ENCODE peak calls at places on chromosome 9, in nine cellular contexts. R, J, N, V, L, X, G, C and U are unnamed samples.

GRCh38 chr9:22064957-22065356 is 55.9 kb upstream of the CDKN2B start:
- DNase-seq in L (no peak), R (no peak), N (no peak), G (no peak), C (no peak), J (no peak), X (no peak), V (no peak), U (no peak)

GRCh38 chr9:126752881-126753670 is 51.8 kb upstream of the ZBTB43 start:
- DNase-seq in L (no peak), J (no peak), N (no peak), V (no peak), G (no peak), X (no peak), C (no peak), R (no peak), U (no peak)

GRCh38 chr9:137390553-137391410 is 32.2 kb downstream of the EXD3 start:
- DNase-seq in V (no peak), G (no peak), L (no peak), C (no peak), J (no peak), R (no peak), N (no peak), X (no peak), U (peak; percentile 37)

GRCh38 chr9:36276840-36277239 is 18.6 kb upstream of the GNE start:
- DNase-seq in G (no peak), X (no peak), R (no peak), L (peak; percentile 88), N (peak; percentile 5), V (no peak), C (no peak), J (peak; percentile 50), U (no peak)

GRCh38 chr9:127004946-127005769 is 90.6 kb downstream of the RALGPS1 start:
- DNase-seq in J (peak; percentile 41), C (peak; percentile 98), N (no peak), G (peak; percentile 80), L (peak; percentile 67), R (no peak), V (peak; percentile 76), X (no peak), U (no peak)

GRCh38 chr9:99272866-99273265 is 50.8 kb downstream of the SEC61B start:
- DNase-seq in X (no peak), C (no peak), G (no peak), L (no peak), R (no peak), N (no peak), V (no peak), J (no peak), U (no peak)

GRCh38 chr9:18906656-18907395 is 126.2 kb downstream of the SAXO1 start:
- DNase-seq in N (no peak), V (no peak), C (no peak), L (peak; percentile 52), R (no peak), J (no peak), G (no peak), X (peak; percentile 40), U (no peak)

GRCh38 chr9:71765693-71766092 is 2.6 kb downstream of the CEMIP2 start:
- DNase-seq in J (no peak), R (no peak), X (no peak), C (no peak), L (peak; percentile 71), G (no peak), V (no peak), N (no peak), U (no peak)

GRCh38 chr9:103899836-103900235 is 194.3 kb upstream of the SMC2 start:
- DNase-seq in X (no peak), J (no peak), V (no peak), L (no peak), R (no peak), G (no peak), C (no peak), N (no peak), U (no peak)

DNA sequence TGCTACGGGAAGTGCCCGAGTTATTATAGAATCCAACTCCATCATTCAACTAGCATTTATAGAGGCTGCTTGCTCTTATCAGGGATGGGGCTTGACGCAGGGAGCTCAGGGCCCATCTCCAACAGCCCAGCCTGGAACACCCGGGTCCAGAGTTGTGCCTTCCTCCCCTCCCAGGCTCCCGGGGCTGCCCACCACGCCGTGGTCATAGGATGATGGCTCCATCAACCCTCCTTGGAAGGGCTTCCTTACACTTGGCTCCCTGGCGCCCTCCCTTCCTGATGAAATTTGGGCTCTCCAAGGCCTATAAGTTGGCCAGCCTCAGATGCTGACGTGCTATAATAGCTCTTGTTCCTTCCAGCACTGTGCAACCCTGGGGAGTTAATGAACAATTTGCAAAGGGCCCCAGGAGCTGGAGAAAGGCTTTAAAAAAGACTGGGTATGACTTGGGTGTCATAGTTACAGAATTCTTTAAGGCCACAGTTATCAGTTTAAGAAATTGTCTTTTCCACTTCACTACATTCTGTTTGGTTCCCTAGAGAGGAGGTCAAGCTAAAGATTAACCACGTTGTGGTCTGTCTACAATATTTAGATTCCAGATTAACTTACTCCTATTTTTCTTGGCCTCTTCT is 42.5 kb upstream of the GADD45G start:
- DNase-seq in C (no peak), N (no peak), V (no peak), R (no peak), G (no peak), X (no peak), J (no peak), L (peak; percentile 6), U (no peak)
- H3K4me3 ChIP-seq in C (no peak overlapping the region), N (no peak overlapping the region), V (no peak overlapping the region), R (no peak overlapping the region), G (no peak overlapping the region), X (no peak overlapping the region), J (no peak overlapping the region), L (no peak overlapping the region), U (no peak overlapping the region)

GRCh38 chr9:116544896-116545295 is 142.2 kb upstream of the TRIM32 start:
- DNase-seq in N (no peak), R (no peak), X (no peak), V (no peak), G (no peak), C (no peak), J (no peak), L (no peak), U (no peak)
- H3K27me3 ChIP-seq in N (no peaks in the 10 kb centered on the region), R (no peaks in the 10 kb centered on the region), X (no peaks in the 10 kb centered on the region), V (no peaks in the 10 kb centered on the region), G (no peaks in the 10 kb centered on the region), C (no peaks in the 10 kb centered on the region), J (no peaks in the 10 kb centered on the region), L (no peaks in the 10 kb centered on the region), U (no peaks in the 10 kb centered on the region)

DNA sequence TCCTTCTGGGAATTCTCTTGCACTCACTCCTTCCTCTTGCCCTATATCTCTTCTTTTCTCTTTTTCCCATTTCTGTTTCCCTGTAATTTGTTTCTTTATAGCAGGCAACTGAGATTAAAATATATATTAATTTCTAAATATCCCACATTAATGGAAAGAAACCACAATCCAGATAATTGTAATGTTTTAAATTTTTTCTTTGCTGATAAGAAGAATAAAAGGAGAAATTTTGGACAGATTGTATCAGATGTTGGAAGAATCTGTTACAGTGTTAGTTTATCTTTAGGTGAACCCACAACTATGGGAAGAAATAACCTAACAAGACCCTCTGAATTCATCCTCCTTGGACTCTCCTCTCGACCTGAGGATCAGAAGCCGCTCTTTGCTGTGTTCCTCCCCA is at the start of gene OR1L1:
- DNase-seq in V (no peak), X (no peak), C (no peak), R (no peak), G (no peak), N (no peak), J (no peak), L (no peak), U (no peak)
- H3K9me3 ChIP-seq in V (no peaks in the 10 kb centered on the region), X (no peaks in the 10 kb centered on the region), C (no peaks in the 10 kb centered on the region), R (no peaks in the 10 kb centered on the region), G (no peaks in the 10 kb centered on the region), N (peaks cover 4% of the 10 kb centered on the region), J (no peaks in the 10 kb centered on the region), L (no peaks in the 10 kb centered on the region), U (no peaks in the 10 kb centered on the region)

GRCh38 chr9:129457325-129457779 is 163.5 kb downstream of the C9orf50 start:
- DNase-seq in N (no peak), V (no peak), L (no peak), X (no peak), J (no peak), G (no peak), R (no peak), C (no peak), U (no peak)

GRCh38 chr9:129458155-129458661 is 162.7 kb downstream of the C9orf50 start:
- DNase-seq in N (no peak), G (peak; percentile 47), R (peak; percentile 61), L (no peak), X (no peak), J (no peak), V (peak; percentile 90), C (peak; percentile 24), U (peak; percentile 40)

GRCh38 chr9:129458663-129459549 is 162.0 kb downstream of the C9orf50 start:
- DNase-seq in V (peak; percentile 86), G (no peak), R (peak; percentile 71), L (no peak), C (no peak), X (peak; percentile 89), N (no peak), J (peak; percentile 33), U (no peak)

GRCh38 chr9:129460323-129461261 is 160.3 kb downstream of the C9orf50 start:
- DNase-seq in N (peak; percentile 98), V (peak; percentile 99), J (peak; percentile 94), L (peak; percentile 97), C (peak; percentile 59), R (peak; percentile 95), G (peak; percentile 77), X (peak; percentile 98), U (peak; percentile 98)

GRCh38 chr9:129459550-129460322 is 161.2 kb downstream of the C9orf50 start:
- DNase-seq in G (no peak), R (no peak), C (no peak), L (no peak), X (no peak), J (no peak), V (no peak), N (no peak), U (no peak)
- H3K4me3 ChIP-seq in G (peak overlapping the region; percentile 20), R (peak overlapping the region; percentile 11), C (no peak overlapping the region), L (no peak overlapping the region), X (no peak overlapping the region), J (no peak overlapping the region), V (peak overlapping the region; percentile 6), N (no peak overlapping the region), U (no peak overlapping the region)

DNA sequence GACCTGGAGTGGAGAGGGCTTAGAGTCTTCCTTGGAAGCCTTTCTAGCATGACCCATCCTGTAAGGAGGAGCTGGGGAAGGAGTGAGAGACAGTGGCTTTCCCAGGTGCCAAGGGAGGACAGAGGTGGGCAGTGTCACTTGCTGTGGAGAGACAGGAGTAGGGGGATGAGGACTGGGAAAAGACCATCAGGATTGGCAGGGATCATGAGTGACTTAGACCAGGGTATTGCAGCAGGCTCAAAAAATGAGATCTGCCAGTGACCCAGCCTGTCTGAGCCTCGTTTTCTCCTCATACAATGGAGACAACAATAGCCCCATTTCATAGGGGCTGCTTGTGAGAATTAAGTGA is 2.4 kb downstream of the TMOD1 start:
- DNase-seq in N (no peak), V (no peak), C (no peak), L (no peak), G (no peak), X (peak; percentile 36), R (no peak), J (no peak), U (no peak)
- H3K27me3 ChIP-seq in N (peaks cover 14% of the 10 kb centered on the region), V (no peaks in the 10 kb centered on the region), C (no peaks in the 10 kb centered on the region), L (peaks cover 62% of the 10 kb centered on the region), G (peaks cover 5% of the 10 kb centered on the region), X (no peaks in the 10 kb centered on the region), R (peaks cover 61% of the 10 kb centered on the region), J (no peaks in the 10 kb centered on the region), U (peaks cover 10% of the 10 kb centered on the region)

GRCh38 chr9:115781361-115781760 is 372.2 kb upstream of the PAPPA start:
- DNase-seq in V (no peak), L (no peak), R (no peak), X (no peak), N (no peak), J (no peak), C (no peak), G (no peak), U (no peak)
- H3K9me3 ChIP-seq in V (no peaks in the 10 kb centered on the region), L (no peaks in the 10 kb centered on the region), R (no peaks in the 10 kb centered on the region), X (no peaks in the 10 kb centered on the region), N (no peaks in the 10 kb centered on the region), J (no peaks in the 10 kb centered on the region), C (no peaks in the 10 kb centered on the region), G (no peaks in the 10 kb centered on the region), U (no peaks in the 10 kb centered on the region)